ENCODE peak calls at places on chromosomes 5 and 9, in five cellular contexts. E is NT2/D1, A is H1, Q is HepG2, W is GM12878. X is an unnamed sample.

GRCh38 chr9:3332802-3333201 is 193.0 kb downstream of the RFX3 start:
- DNase-seq in Q (no peak), W (no peak), A (no peak), E (no peak), X (no peak)

GRCh38 chr9:17571825-17572224 is 7.0 kb upstream of the SH3GL2 start:
- DNase-seq in A (no peak), Q (no peak), E (no peak), W (no peak), X (no peak)

GRCh38 chr5:87120518-87121314 is 147.0 kb upstream of the RASA1 start:
- DNase-seq in W (no peak), A (no peak), Q (no peak), E (no peak), X (no peak)

GRCh38 chr5:16616536-16617271 is at the start of gene RETREG1:
- DNase-seq in W (no peak), E (peak; percentile 16), Q (no peak), A (no peak), X (peak; percentile 52)

GRCh38 chr5:75310212-75310611 is 26.8 kb upstream of the HMGCR start:
- DNase-seq in Q (no peak), W (no peak), E (no peak), A (no peak), X (no peak)

GRCh38 chr9:15512204-15512603 is 1.4 kb upstream of the PSIP1 start:
- DNase-seq in Q (no peak), E (no peak), A (no peak), W (no peak), X (no peak)

GRCh38 chr5:95731571-95732554 is 727 bp downstream of the RHOBTB3 start:
- DNase-seq in E (no peak), Q (peak; percentile 20), A (no peak), W (no peak), X (peak; percentile 54)

GRCh38 chr5:141528401-141528984 is 39.6 kb downstream of the PCDHGC5 start:
- DNase-seq in Q (no peak), W (no peak), A (no peak), E (no peak), X (no peak)

GRCh38 chr5:3145641-3146040 is 394.2 kb upstream of the IRX2 start:
- DNase-seq in A (no peak), E (no peak), W (no peak), Q (no peak), X (no peak)

GRCh38 chr5:3155029-3155428 is 403.6 kb upstream of the IRX2 start:
- DNase-seq in W (no peak), E (no peak), Q (no peak), A (no peak), X (no peak)

GRCh38 chr5:3153906-3154305 is 402.4 kb upstream of the IRX2 start:
- DNase-seq in W (no peak), Q (no peak), E (no peak), A (no peak), X (no peak)

GRCh38 chr5:3153226-3153858 is 401.9 kb upstream of the IRX2 start:
- DNase-seq in A (no peak), E (no peak), Q (no peak), W (no peak), X (no peak)

GRCh38 chr5:3149899-3150298 is 398.4 kb upstream of the IRX2 start:
- DNase-seq in Q (no peak), W (no peak), A (no peak), E (no peak), X (no peak)
- TF ChIP-seq SUZ12 in Q (no peak), W (no peak), A (no peak), E (no peak), X (no peak)

GRCh38 chr9:100474950-100475276 is 2.0 kb downstream of the TMEFF1 start:
- DNase-seq in W (no peak), E (no peak), A (no peak), Q (no peak), X (no peak)

GRCh38 chr9:100473271-100474081 is 527 bp downstream of the TMEFF1 start:
- DNase-seq in A (no peak), W (no peak), E (peak; percentile 23), Q (no peak), X (peak; percentile 55)

GRCh38 chr9:100472268-100472667 is 681 bp upstream of the TMEFF1 start:
- DNase-seq in W (no peak), A (no peak), Q (no peak), E (no peak), X (no peak)

GRCh38 chr9:100474082-100474949 is 1.4 kb downstream of the TMEFF1 start:
- DNase-seq in W (no peak), E (no peak), A (no peak), Q (no peak), X (peak; percentile 37)

GRCh38 chr9:100472725-100473261 is at the start of gene TMEFF1:
- DNase-seq in E (peak; percentile 70), W (no peak), Q (peak; percentile 30), A (peak; percentile 50), X (peak; percentile 80)
- TF ChIP-seq SUZ12 in E (no peak), W (no peak), Q (no peak), A (no peak), X (no peak)

GRCh38 chr9:133126697-133127339 is 5.8 kb upstream of the RALGDS start:
- DNase-seq in E (no peak), Q (no peak), W (no peak), A (no peak), X (no peak)
- TF ChIP-seq SUZ12 in E (no peak), Q (no peak), W (no peak), A (no peak), X (no peak)

DNA sequence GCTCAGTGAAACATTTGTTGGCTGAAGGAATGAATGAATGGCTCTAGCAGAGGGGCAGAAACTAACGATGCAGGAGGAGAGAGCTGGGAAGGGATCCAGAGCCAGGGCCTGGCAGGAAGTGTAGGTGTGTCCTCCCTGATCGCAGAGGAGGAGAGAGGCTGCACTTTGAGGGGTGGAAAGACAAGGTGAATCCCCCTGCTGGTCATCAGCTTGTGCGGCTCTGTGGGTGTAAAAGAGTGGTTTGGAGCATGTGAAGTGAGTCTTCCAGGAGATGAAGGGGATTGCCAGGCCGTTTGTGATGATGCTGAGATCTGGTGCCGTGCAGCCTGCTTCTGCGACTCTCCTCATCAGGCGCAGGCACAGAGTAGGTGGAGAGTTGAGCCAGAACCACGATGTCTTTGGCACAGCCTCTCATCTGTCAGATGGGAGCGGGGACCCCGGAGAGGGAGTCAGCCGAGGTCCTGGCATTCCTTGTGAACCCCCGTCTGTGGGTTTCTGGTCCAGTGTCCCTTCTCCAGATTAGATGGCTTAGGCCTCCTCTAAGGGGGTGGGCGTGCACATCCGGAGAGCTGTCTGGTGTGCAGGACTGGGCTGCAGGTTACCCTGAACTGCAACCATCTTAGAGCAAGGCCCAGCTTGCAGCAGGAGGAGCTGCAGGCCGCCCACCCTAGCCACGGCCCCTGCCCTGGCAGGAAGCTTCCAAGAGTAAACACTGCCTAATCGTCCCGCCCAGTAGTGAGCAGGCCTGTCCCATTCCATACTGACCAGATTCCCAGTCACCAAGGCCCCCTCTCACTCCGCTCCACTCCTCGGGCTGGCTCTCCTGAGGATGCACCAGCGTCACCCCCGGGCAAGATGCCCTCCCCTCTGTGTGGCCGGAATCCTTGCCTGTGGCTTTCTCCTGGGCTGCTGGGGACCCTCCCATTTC is at the start of gene ADAMTS13:
- DNase-seq in W (peak; percentile 72), A (no peak), E (no peak), Q (peak; percentile 74), X (peak; percentile 31)
- TF ChIP-seq SUZ12 in W (no peak), A (no peak), E (no peak), Q (no peak), X (no peak)

DNA sequence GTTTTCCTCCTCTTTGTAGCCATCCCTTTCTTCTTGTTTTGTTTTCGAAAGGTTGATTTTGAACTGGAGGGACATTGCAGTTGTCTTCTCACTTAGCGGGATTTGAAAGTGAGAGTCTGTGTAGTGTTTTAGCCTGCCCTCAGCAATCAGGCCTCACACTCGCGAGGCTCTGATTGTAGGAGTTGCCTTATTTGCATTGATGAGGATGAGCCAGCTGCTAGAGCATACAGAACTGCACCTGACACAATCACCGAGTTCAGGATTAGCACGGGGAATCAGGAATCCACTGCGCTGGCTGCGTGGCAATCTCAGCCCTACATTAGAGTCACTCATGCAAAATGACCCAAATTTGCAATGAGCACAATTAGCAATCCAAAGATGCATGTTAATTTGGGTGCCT is 122.5 kb upstream of the TMEM161B start:
- DNase-seq in A (no peak), E (no peak), W (no peak), Q (no peak), X (no peak)
- TF ChIP-seq SUZ12 in A (no peak), E (no peak), W (no peak), Q (no peak), X (no peak)

GRCh38 chr5:32030226-32030625 is 143.9 kb downstream of the GOLPH3 start:
- DNase-seq in E (no peak), A (no peak), W (no peak), Q (no peak), X (no peak)

GRCh38 chr5:32027093-32027716 is 146.9 kb downstream of the GOLPH3 start:
- DNase-seq in A (no peak), Q (no peak), W (no peak), E (no peak), X (no peak)

GRCh38 chr5:32029291-32029690 is 144.8 kb downstream of the GOLPH3 start:
- DNase-seq in E (no peak), W (no peak), Q (no peak), A (no peak), X (no peak)

GRCh38 chr5:32030686-32031478 is 143.2 kb downstream of the GOLPH3 start:
- DNase-seq in Q (no peak), A (no peak), E (no peak), W (no peak), X (no peak)

GRCh38 chr5:32027717-32028321 is 146.3 kb downstream of the GOLPH3 start:
- DNase-seq in E (peak; percentile 49), Q (peak; percentile 39), W (no peak), A (no peak), X (no peak)
- TF ChIP-seq SUZ12 in E (no peak), Q (no peak), W (no peak), A (no peak), X (no peak)

GRCh38 chr9:116274293-116274692 is 120.7 kb downstream of the PAPPA start:
- DNase-seq in A (no peak), W (no peak), Q (no peak), E (no peak), X (no peak)

GRCh38 chr9:116278326-116278725 is 124.7 kb downstream of the PAPPA start:
- DNase-seq in Q (no peak), E (no peak), A (no peak), W (no peak), X (no peak)

GRCh38 chr9:116279230-116279629 is 125.6 kb downstream of the PAPPA start:
- DNase-seq in A (peak; percentile 89), E (peak; percentile 97), Q (no peak), W (no peak), X (no peak)

GRCh38 chr9:116275418-116276295 is 122.1 kb downstream of the PAPPA start:
- DNase-seq in W (no peak), Q (no peak), A (no peak), E (no peak), X (no peak)

GRCh38 chr9:116276651-116277121 is 123.1 kb downstream of the PAPPA start:
- DNase-seq in A (no peak), E (no peak), W (no peak), Q (no peak), X (no peak)
- TF ChIP-seq SUZ12 in A (no peak), E (no peak), W (no peak), Q (no peak), X (no peak)